ENCODE peak calls at places on chromosomes 3 and 15, in five cellular contexts. Y is psoas muscle, O is HCT116, S is NB4, V is WTC11. D is an unnamed sample.

GRCh38 chr15:69132430-69132829 is 28.0 kb upstream of the GLCE start:
- DNase-seq in Y (no peak), O (no peak), S (no peak), V (no peak), D (no peak)

GRCh38 chr3:144294659-144295538 is 323.3 kb downstream of the DIPK2A start:
- DNase-seq in Y (no peak), O (no peak), S (no peak), V (no peak), D (no peak)

GRCh38 chr15:29141206-29141907 is 128.3 kb downstream of the NSMCE3 start:
- DNase-seq in Y (no peak), O (no peak), S (no peak), V (no peak), D (peak; percentile 10)

GRCh38 chr3:158106773-158107461 is 697 bp upstream of the SHOX2 start:
- DNase-seq in Y (no peak), O (no peak), S (no peak), V (peak; percentile 56), D (peak; percentile 74)

GRCh38 chr15:77860101-77860691 is 217.3 kb downstream of the TBC1D2B start:
- DNase-seq in Y (no peak), O (no peak), S (no peak), V (no peak), D (no peak)

GRCh38 chr3:157098121-157098822 is 61.7 kb downstream of the CCNL1 start:
- DNase-seq in Y (no peak), O (no peak), S (no peak), V (no peak), D (no peak)

GRCh38 chr15:70617076-70617910 is 146.1 kb downstream of the UACA start:
- DNase-seq in Y (no peak), O (no peak), S (no peak), V (no peak), D (no peak)

GRCh38 chr3:20125912-20126311 is 60.1 kb downstream of the SGO1 start:
- DNase-seq in Y (no peak), O (no peak), S (peak; percentile 34), V (no peak), D (no peak)

GRCh38 chr3:45907769-45908705 is 21.7 kb downstream of the CCR9 start:
- DNase-seq in Y (no peak), O (no peak), S (no peak), V (no peak), D (no peak)

GRCh38 chr3:162338514-162338913 is 841.9 kb downstream of the OTOL1 start:
- DNase-seq in Y (no peak), O (no peak), S (no peak), V (no peak), D (no peak)

GRCh38 chr15:46297766-46298165 is 662.9 kb downstream of the SQOR start:
- DNase-seq in Y (no peak), O (no peak), S (peak; percentile 6), V (no peak), D (no peak)

GRCh38 chr15:85691350-85692240 is 103.1 kb downstream of the KLHL25 start:
- DNase-seq in Y (no peak), O (no peak), S (no peak), V (no peak), D (no peak)

GRCh38 chr15:38253448-38253847 is 812 bp downstream of the SPRED1 start:
- DNase-seq in Y (no peak), O (peak; percentile 28), S (peak; percentile 69), V (no peak), D (no peak)

GRCh38 chr3:60076307-60076706 is 1026.5 kb upstream of the CFAP20DC start:
- DNase-seq in Y (no peak), O (no peak), S (no peak), V (no peak), D (no peak)

GRCh38 chr15:69979269-69979668 is 118.4 kb downstream of the TLE3 start:
- DNase-seq in Y (no peak), O (no peak), S (peak; percentile 43), V (peak; percentile 21), D (no peak)

GRCh38 chr15:67228286-67228685 is 26.2 kb downstream of the AAGAB start:
- DNase-seq in Y (no peak), O (no peak), S (no peak), V (no peak), D (no peak)

GRCh38 chr3:38371541-38372213 is 25.1 kb downstream of the XYLB start:
- DNase-seq in Y (no peak), O (no peak), S (no peak), V (no peak), D (no peak)

GRCh38 chr3:70631716-70632307 is 319.4 kb upstream of the MDFIC2 start:
- DNase-seq in Y (no peak), O (no peak), S (no peak), V (peak; percentile 41), D (no peak)

GRCh38 chr3:149000207-149000745 is 8.9 kb downstream of the GYG1 start:
- DNase-seq in Y (no peak), O (no peak), S (peak; percentile 77), V (no peak), D (no peak)

GRCh38 chr3:127536818-127537810 is 53.4 kb downstream of the TPRA1 start:
- DNase-seq in Y (no peak), O (no peak), S (no peak), V (peak; percentile 21), D (no peak)

GRCh38 chr3:15217011-15217671 is 11.1 kb downstream of the CAPN7 start:
- DNase-seq in Y (no peak), O (no peak), S (no peak), V (no peak), D (no peak)

GRCh38 chr3:52246728-52247454 is 1.3 kb downstream of the PPM1M start:
- DNase-seq in Y (peak; percentile 14), O (no peak), S (peak; percentile 36), V (no peak), D (no peak)

GRCh38 chr15:41258706-41259471 is 27.8 kb downstream of the CHP1 start:
- DNase-seq in Y (no peak), O (no peak), S (peak; percentile 75), V (no peak), D (no peak)

GRCh38 chr15:69857246-69857645 is 240.5 kb downstream of the TLE3 start:
- DNase-seq in Y (no peak), O (no peak), S (no peak), V (no peak), D (no peak)

GRCh38 chr3:60269377-60269776 is 981.9 kb downstream of the FHIT start:
- DNase-seq in Y (no peak), O (no peak), S (no peak), V (no peak), D (no peak)

GRCh38 chr15:59377940-59378339 is 5.3 kb upstream of the MYO1E start:
- DNase-seq in Y (no peak), O (no peak), S (no peak), V (no peak), D (no peak)

GRCh38 chr3:25441234-25441856 is 13.3 kb downstream of the RARB start:
- DNase-seq in Y (peak; percentile 19), O (peak; percentile 15), S (peak; percentile 38), V (peak; percentile 68), D (no peak)
- TF ChIP-seq CTCF in Y (peak; percentile 48), O (peak; percentile 43), S (peak; percentile 81), V (peak; percentile 90), D (peak; percentile 76)

GRCh38 chr15:91520848-91521247 is 332.7 kb upstream of the SLCO3A1 start:
- DNase-seq in Y (no peak), O (no peak), S (no peak), V (no peak), D (no peak)

GRCh38 chr15:91521996-91522395 is 331.5 kb upstream of the SLCO3A1 start:
- DNase-seq in Y (no peak), O (no peak), S (no peak), V (no peak), D (no peak)

GRCh38 chr15:91525746-91526145 is 327.8 kb upstream of the SLCO3A1 start:
- DNase-seq in Y (no peak), O (no peak), S (no peak), V (no peak), D (no peak)

GRCh38 chr15:91524534-91524933 is 329.0 kb upstream of the SLCO3A1 start:
- DNase-seq in Y (no peak), O (no peak), S (no peak), V (no peak), D (no peak)

DNA sequence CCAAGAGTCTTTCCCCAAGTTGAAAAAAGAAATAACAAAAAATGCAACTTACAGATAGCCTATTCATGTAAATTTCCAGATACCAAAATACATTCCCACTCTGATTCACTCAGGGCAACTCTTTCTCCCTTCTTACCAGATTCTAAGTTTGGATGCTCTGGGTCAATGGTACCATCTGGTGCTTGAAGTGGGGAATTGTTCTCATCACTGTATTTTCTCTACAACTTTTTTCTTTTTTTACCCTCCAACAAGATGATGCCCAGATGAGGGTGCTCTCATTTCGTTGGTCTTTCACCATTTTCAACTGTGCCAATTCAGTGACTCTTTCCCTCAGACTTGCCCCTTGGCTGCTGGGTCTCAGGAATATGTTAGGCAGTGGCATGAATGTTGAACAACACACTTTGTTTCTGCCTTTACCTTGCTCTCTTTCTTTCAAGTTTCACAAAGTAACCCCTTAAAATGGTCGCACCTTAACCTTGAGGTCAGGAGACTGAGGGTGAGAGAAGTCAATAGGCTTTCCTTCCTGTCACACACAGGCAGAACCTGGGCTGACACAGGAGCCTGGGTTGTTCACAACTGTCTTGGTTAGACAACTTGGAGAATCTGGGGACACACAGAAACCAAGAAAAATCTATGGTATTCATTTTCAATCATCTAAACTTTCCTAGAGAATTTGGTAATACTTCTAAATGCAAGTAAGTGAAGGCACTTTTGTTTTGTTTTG is 330.7 kb upstream of the SLCO3A1 start:
- DNase-seq in Y (no peak), O (no peak), S (peak; percentile 22), V (no peak), D (no peak)
- TF ChIP-seq CTCF in Y (peak; percentile 55), O (no peak), S (no peak), V (no peak), D (no peak)

DNA sequence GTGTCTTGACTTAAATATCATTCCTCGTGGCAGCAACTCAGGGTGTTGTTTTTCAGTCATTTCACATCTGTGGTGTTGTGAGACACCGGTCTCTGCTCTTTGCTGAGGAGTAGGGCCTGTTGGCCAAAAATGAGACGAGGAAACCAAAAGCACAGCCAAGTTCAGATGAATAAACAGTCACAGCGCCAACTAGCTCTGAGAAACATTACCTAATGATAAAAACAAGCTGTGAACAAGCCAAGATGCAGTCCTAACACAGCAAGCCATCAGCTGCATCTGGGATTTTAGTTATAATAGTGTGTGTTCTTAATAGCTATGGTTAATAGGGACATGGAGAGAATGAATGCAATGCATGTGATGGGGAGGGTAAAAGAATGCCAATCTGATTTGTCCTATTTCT is 843.4 kb upstream of the DPPA4 start:
- DNase-seq in Y (peak; percentile 12), O (no peak), S (no peak), V (no peak), D (no peak)
- TF ChIP-seq CTCF in Y (no peak), O (no peak), S (no peak), V (no peak), D (no peak)

DNA sequence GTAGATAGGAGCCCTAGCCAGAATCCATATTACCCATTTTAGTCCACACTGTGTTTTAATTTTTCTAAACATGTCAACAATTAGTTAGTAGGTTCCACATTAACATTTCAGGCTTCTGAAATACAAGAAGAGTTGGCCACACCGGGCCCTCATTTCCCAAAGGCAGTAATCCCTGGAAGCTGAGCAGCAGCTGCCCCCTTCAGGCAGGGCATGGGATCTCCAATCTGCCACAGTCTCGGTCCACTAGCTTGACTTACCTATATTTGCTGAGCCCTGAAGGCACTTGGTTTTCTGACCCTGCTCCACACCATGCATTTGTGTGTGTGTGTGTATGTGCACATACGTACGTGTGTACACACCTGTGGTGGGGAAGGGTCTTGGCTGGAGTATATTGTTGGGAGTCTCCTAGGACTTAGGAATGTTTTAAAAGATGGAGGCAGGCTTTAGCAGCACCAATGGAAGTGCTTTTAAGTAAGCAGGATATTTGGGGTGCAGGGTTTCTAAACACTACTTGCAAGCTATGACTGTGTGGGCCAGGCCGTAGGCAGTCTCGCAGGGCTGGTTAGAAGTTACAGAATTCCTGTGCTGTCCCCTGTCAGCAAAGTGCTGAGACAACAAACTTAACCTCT is 71.2 kb upstream of the SOX14 start:
- DNase-seq in Y (no peak), O (peak; percentile 13), S (peak; percentile 58), V (peak; percentile 80), D (peak; percentile 71)
- TF ChIP-seq CTCF in Y (no peak), O (peak; percentile 41), S (peak; percentile 84), V (peak; percentile 70), D (peak; percentile 72)